ENCODE peak calls at places on chromosomes 6 and 20, in five cellular contexts. S is osteocyte, C is cardiac fibroblast, V is HFFc6, G is foreskin fibroblast. N is an unnamed sample.

GRCh38 chr20:63409834-63410435 is 48.8 kb upstream of the CHRNA4 start:
- DNase-seq in S (no peak), C (no peak), V (no peak), G (no peak), N (no peak)

GRCh38 chr20:2304180-2304579 is 8.4 kb downstream of the TGM3 start:
- DNase-seq in S (no peak), C (no peak), V (no peak), G (no peak), N (no peak)

GRCh38 chr20:60034231-60035110 is 76.2 kb downstream of the CDH26 start:
- DNase-seq in S (peak), C (no peak), V (no peak), G (no peak), N (no peak)

GRCh38 chr6:136063095-136063494 is 187.0 kb downstream of the MTFR2 start:
- DNase-seq in S (no peak), C (no peak), V (peak), G (no peak), N (no peak)

GRCh38 chr6:36926711-36927110 is 27.8 kb upstream of the PI16 start:
- DNase-seq in S (no peak), C (no peak), V (no peak), G (no peak), N (no peak)

GRCh38 chr6:110459137-110459536 is 17.3 kb downstream of the SLC22A16 start:
- DNase-seq in S (no peak), C (no peak), V (no peak), G (no peak), N (no peak)

GRCh38 chr6:6179858-6180257 is 140.6 kb downstream of the F13A1 start:
- DNase-seq in S (no peak), C (no peak), V (no peak), G (no peak), N (no peak)

GRCh38 chr6:27608916-27609883 is 136.3 kb upstream of the ZNF184 start:
- DNase-seq in S (no peak), C (peak), V (peak), G (peak), N (no peak)

GRCh38 chr6:140062042-140063041 is 687.9 kb upstream of the CITED2 start:
- DNase-seq in S (no peak), C (peak), V (peak), G (peak), N (no peak)

GRCh38 chr6:69416739-69417138 is 380.1 kb downstream of the LMBRD1 start:
- DNase-seq in S (no peak), C (peak), V (no peak), G (peak), N (no peak)

GRCh38 chr6:143689852-143690251 is 12.1 kb downstream of the PHACTR2 start:
- DNase-seq in S (no peak), C (no peak), V (peak), G (no peak), N (no peak)

GRCh38 chr6:76814496-76815458 is 648.5 kb downstream of the HTR1B start:
- DNase-seq in S (no peak), C (peak), V (no peak), G (no peak), N (no peak)

GRCh38 chr6:39937686-39938333 is 3.5 kb upstream of the MOCS1 start:
- DNase-seq in S (no peak), C (no peak), V (no peak), G (no peak), N (no peak)

GRCh38 chr6:84688187-84688878 is 76.1 kb downstream of the TBX18 start:
- DNase-seq in S (no peak), C (no peak), V (no peak), G (no peak), N (no peak)

GRCh38 chr6:4466260-4466659 is 309.9 kb upstream of the CDYL start:
- DNase-seq in S (no peak), C (no peak), V (no peak), G (no peak), N (no peak)

GRCh38 chr20:46316984-46317684 is 8.8 kb upstream of the CDH22 start:
- DNase-seq in S (no peak), C (no peak), V (no peak), G (no peak), N (no peak)

GRCh38 chr20:46999821-47000465 is 105.3 kb downstream of the EYA2 start:
- DNase-seq in S (no peak), C (no peak), V (no peak), G (no peak), N (no peak)

GRCh38 chr20:35467339-35468224 is 12.2 kb downstream of the CEP250 start:
- DNase-seq in S (no peak), C (peak), V (peak), G (peak), N (no peak)

GRCh38 chr6:149896491-149896890 is 1.4 kb downstream of the RAET1E start:
- DNase-seq in S (peak), C (peak), V (peak), G (peak), N (no peak)

GRCh38 chr6:79373246-79373645 is 138.8 kb upstream of the HMGN3 start:
- DNase-seq in S (no peak), C (no peak), V (no peak), G (no peak), N (no peak)

GRCh38 chr6:11236351-11236750 is 3.9 kb upstream of the NEDD9 start:
- DNase-seq in S (no peak), C (no peak), V (no peak), G (peak), N (no peak)

GRCh38 chr6:140051521-140052455 is 677.3 kb upstream of the CITED2 start:
- DNase-seq in S (no peak), C (peak), V (peak), G (peak), N (no peak)

GRCh38 chr20:63101781-63102719 is 95.3 kb upstream of the BHLHE23 start:
- DNase-seq in S (peak), C (peak), V (no peak), G (peak), N (no peak)

GRCh38 chr20:59403261-59403961 is 103.0 kb downstream of the EDN3 start:
- DNase-seq in S (no peak), C (no peak), V (no peak), G (peak), N (peak)

GRCh38 chr6:120411394-120411793 is 922.9 kb downstream of the TBC1D32 start:
- DNase-seq in S (no peak), C (no peak), V (no peak), G (no peak), N (no peak)
- TF ChIP-seq CTCF in S (no peak), C (no peak), V (no peak), G (no peak), N (no peak)

DNA sequence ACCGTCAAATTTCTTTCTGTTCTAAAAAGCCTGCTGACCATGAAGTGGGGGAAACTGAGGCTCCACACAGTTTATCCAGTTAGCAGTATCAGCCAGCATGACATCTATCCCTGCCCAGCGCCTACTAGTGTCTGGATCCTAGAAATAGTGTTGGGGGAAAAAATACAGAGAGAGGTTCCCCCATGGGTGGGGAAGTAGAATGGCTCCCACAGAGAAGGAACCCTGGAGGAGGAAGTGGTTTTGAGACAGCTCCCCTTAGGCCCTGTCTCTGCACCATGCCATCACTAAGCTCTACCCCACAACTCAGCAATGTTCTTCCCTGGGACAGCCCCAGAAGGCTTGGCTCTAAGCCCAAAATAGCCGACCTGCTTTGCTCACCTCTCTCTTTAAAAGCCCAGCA is 153.4 kb downstream of the MBOAT1 start:
- DNase-seq in S (no peak), C (no peak), V (no peak), G (no peak), N (no peak)
- TF ChIP-seq CTCF in S (no peak), C (no peak), V (no peak), G (no peak), N (no peak)

GRCh38 chr6:90096818-90097217 is 199.8 kb downstream of the BACH2 start:
- DNase-seq in S (no peak), C (no peak), V (no peak), G (no peak), N (no peak)

GRCh38 chr6:90097357-90097756 is 199.3 kb downstream of the BACH2 start:
- DNase-seq in S (no peak), C (no peak), V (no peak), G (no peak), N (no peak)

GRCh38 chr6:90100059-90100665 is 196.5 kb downstream of the BACH2 start:
- DNase-seq in S (no peak), C (no peak), V (no peak), G (no peak), N (no peak)

GRCh38 chr6:90098637-90099036 is 198.0 kb downstream of the BACH2 start:
- DNase-seq in S (no peak), C (no peak), V (no peak), G (no peak), N (no peak)

DNA sequence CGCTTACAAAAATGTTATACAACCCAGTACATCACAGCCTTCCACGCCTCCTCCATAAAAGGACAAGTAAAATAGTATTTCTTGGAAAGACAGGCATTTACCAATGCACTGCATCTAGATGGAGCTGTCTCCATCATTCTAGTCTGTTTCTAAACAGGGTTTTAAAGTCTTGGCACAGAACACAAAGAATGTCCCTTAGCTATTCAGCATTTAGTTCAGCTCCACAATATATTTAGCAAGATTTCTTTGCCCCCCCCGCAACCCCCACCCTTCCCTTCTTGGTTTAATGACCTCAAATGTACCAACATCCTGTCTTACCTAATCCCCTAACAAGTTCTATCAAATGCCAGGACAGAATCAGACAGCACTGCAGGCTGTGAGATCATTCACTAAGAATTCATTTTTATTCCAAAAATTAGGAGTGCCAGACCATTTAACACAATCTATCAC is 198.6 kb downstream of the BACH2 start:
- DNase-seq in S (no peak), C (peak), V (peak), G (peak), N (no peak)
- TF ChIP-seq CTCF in S (peak), C (peak), V (peak), G (peak), N (peak)

GRCh38 chr6:31402324-31403282 is 792 bp upstream of the MICA start:
- DNase-seq in S (no peak), C (peak), V (no peak), G (no peak), N (no peak)
- TF ChIP-seq CTCF in S (no peak), C (no peak), V (no peak), G (no peak), N (no peak)

DNA sequence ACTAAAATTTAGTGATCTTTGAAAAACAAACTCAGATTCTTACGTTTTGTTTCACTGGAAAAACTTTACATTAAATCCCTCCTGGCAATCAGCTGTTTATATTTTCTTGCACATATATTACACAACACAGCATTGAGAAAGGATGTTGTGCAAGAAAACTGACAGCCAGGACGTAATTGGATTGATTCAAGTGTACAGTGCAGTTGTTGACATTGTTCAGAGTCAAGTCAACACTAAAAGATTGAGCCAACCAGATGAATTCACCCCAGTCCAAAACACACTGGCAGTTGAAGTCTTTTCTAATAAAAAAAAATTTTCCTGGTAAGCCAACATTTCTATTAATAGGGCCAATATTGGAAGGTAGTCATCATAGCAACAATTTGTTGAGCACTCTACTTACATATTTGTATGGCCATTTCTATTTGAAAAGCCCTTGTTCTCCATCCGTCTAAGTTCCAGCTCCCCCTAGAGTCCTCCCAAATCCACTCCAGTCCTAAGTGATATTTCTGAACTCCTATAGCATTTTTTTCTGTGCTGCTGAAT is 20.9 kb upstream of the VNN1 start:
- DNase-seq in S (no peak), C (peak), V (peak), G (peak), N (no peak)
- TF ChIP-seq CTCF in S (peak), C (peak), V (peak), G (peak), N (peak)

DNA sequence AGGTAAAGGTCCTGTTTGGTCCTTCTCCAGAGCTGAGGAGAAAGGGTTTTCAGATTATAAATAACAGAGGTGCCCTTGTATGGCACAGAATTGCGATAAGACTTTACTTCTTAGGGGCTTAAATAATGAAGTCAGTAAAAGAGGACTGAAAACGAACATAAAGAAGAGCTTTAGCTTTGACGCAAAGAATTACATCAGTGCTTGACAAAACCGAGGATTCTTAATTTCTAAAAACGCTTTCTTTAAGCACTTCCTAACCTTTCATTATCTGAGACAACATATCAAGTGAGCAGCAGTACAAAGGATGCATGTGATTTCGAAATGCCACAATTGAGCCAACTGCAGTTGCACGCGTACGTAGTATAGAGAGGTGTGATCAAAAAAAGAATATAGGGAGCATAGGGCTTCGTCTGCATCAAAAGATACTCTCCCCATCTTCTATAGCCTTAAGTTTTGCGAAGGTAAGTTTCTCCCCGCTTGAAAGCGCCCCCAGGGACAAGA is 848 bp upstream of the LOC128125822 start:
- DNase-seq in S (no peak), C (no peak), V (peak), G (no peak), N (no peak)
- TF ChIP-seq CTCF in S (no peak), C (no peak), V (no peak), G (no peak), N (no peak)

DNA sequence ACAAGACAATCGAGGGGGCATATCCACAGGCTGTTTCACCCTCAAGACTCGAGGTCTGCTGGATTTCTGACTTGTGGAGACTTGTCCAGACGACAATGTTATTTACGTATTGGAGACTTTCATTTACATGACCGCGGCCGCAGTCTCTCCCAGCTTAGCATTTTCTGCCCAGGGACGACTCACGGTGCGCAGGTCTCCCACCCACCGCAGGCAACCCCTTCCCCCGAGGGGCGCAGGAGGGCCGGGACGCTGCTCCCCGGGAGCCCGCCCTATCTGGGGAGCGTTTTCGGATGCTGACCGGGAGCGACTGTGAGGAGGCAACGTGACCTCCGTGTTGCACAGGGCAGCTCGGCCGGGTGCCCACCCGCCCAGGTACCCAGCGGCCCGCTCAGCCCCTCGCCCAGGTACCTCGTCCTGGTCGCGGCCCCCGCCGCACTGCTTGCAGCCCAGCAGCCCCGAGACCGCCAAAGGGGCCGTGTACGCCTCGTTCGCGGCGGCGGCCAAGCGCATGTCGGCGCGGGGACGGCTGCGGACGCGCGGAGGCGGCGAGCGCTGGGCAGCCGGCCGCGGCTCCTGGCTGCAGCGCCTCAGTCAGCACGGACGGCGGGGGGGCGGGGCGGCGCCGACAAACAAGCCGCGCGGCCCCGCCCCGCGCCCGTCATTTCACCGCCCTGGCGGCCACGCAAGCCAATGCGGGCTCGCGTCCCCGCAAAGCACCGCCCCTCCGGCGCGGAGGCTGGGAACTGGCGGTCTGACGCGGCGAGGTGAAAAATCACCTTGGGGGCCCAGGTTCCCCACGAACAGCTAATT is 85.5 kb downstream of the SESN1 start:
- DNase-seq in S (peak), C (peak), V (peak), G (peak), N (peak)
- TF ChIP-seq CTCF in S (peak), C (no peak), V (peak), G (no peak), N (peak)

GRCh38 chr6:57216235-57217101 is 5.6 kb downstream of the RAB23 start:
- DNase-seq in S (no peak), C (peak), V (no peak), G (no peak), N (no peak)
- TF ChIP-seq CTCF in S (peak), C (no peak), V (peak), G (no peak), N (peak)

GRCh38 chr6:106908386-106908840 is 66.1 kb downstream of the CD24 start:
- DNase-seq in S (no peak), C (no peak), V (no peak), G (no peak), N (no peak)

GRCh38 chr6:106907754-106908153 is 66.8 kb downstream of the CD24 start:
- DNase-seq in S (no peak), C (no peak), V (no peak), G (no peak), N (no peak)

GRCh38 chr6:106913111-106913510 is 61.4 kb downstream of the CD24 start:
- DNase-seq in S (no peak), C (no peak), V (no peak), G (no peak), N (no peak)

GRCh38 chr6:106913676-106914280 is 60.8 kb downstream of the CD24 start:
- DNase-seq in S (no peak), C (no peak), V (no peak), G (no peak), N (no peak)

GRCh38 chr6:106910999-106911949 is 63.3 kb downstream of the CD24 start:
- DNase-seq in S (no peak), C (no peak), V (no peak), G (no peak), N (no peak)
- TF ChIP-seq CTCF in S (no peak), C (no peak), V (no peak), G (no peak), N (no peak)

N was measured in type B pancreatic cell.